ENCODE peak calls at places on chromosome 7, in five cellular contexts. P is WERI-Rb-1, J is IMR-90, I is uterus, Q is GM23248. C is an unnamed sample.
A peak's percentile ranks its signal among the peaks of the same experiment; 100 is the strongest.

GRCh38 chr7:22109761-22110160 is 164.1 kb upstream of the CDCA7L start:
- DNase-seq in I (no peak), P (peak; percentile 50), Q (peak; percentile 52), J (peak; percentile 37), C (peak; percentile 35)

GRCh38 chr7:13262929-13263530 is 575.6 kb downstream of the ARL4A start:
- DNase-seq in I (no peak), P (no peak), Q (peak; percentile 63), J (peak; percentile 52), C (peak; percentile 5)

GRCh38 chr7:11341285-11341944 is 367.7 kb downstream of the PHF14 start:
- DNase-seq in I (no peak), J (no peak), P (peak; percentile 23), Q (peak; percentile 39), C (peak; percentile 28)

GRCh38 chr7:5629941-5630340 is 151.5 kb downstream of the RNF216 start:
- DNase-seq in P (no peak), Q (peak; percentile 96), I (no peak), J (peak; percentile 74), C (peak; percentile 16)

GRCh38 chr7:144834516-144835165 is 1.2 kb downstream of the TPK1 start:
- DNase-seq in Q (peak; percentile 68), P (no peak), J (no peak), I (no peak), C (peak; percentile 39)

GRCh38 chr7:155629171-155629570 is 15.3 kb upstream of the RBM33 start:
- DNase-seq in Q (peak; percentile 10), I (no peak), P (no peak), J (no peak), C (no peak)

GRCh38 chr7:70615066-70615465 is 516.9 kb upstream of the GALNT17 start:
- DNase-seq in P (no peak), Q (no peak), I (no peak), J (no peak), C (peak; percentile 44)

GRCh38 chr7:101134399-101134980 is 7.6 kb downstream of the SERPINE1 start:
- DNase-seq in I (no peak), Q (peak; percentile 58), J (no peak), P (no peak), C (no peak)

GRCh38 chr7:124618871-124619270 is 146.7 kb downstream of the GPR37 start:
- DNase-seq in J (no peak), Q (no peak), I (no peak), P (no peak), C (no peak)

GRCh38 chr7:134593530-134594392 is 44.9 kb downstream of the AKR1B15 start:
- DNase-seq in J (peak; percentile 95), I (peak; percentile 59), P (peak; percentile 13), Q (peak; percentile 90), C (peak; percentile 10)

GRCh38 chr7:144489504-144489903 is 86.0 kb upstream of the NOBOX start:
- DNase-seq in I (no peak), P (no peak), Q (no peak), J (no peak), C (no peak)

GRCh38 chr7:77940647-77941046 is 142.1 kb downstream of the PHTF2 start:
- DNase-seq in Q (peak; percentile 71), P (no peak), J (peak; percentile 48), I (no peak), C (peak; percentile 67)

GRCh38 chr7:52209658-52210057 is 825.8 kb upstream of the POM121L12 start:
- DNase-seq in I (no peak), P (no peak), Q (no peak), J (no peak), C (peak; percentile 45)

GRCh38 chr7:47672267-47672920 is 90.5 kb upstream of the TNS3 start:
- DNase-seq in J (no peak), I (no peak), Q (no peak), P (no peak), C (no peak)

GRCh38 chr7:47666164-47666862 is 84.4 kb upstream of the TNS3 start:
- DNase-seq in P (no peak), I (no peak), J (peak; percentile 75), Q (peak; percentile 28), C (no peak)

GRCh38 chr7:47671358-47671757 is 89.4 kb upstream of the TNS3 start:
- DNase-seq in J (no peak), Q (no peak), P (no peak), I (no peak), C (no peak)

GRCh38 chr7:47670738-47671137 is 88.8 kb upstream of the TNS3 start:
- DNase-seq in J (no peak), I (no peak), Q (no peak), P (no peak), C (no peak)

GRCh38 chr7:47669178-47669878 is 87.4 kb upstream of the TNS3 start:
- DNase-seq in Q (peak; percentile 96), P (no peak), J (peak; percentile 96), I (peak; percentile 80), C (no peak)
- H3K27ac ChIP-seq in Q (peak overlapping the region; percentile 75), P (no peak overlapping the region), J (peak overlapping the region; percentile 25), I (no peak overlapping the region), C (no peak overlapping the region)

GRCh38 chr7:108449577-108449920 is 6.7 kb downstream of the NRCAM start:
- DNase-seq in J (no peak), Q (no peak), P (no peak), I (no peak), C (no peak)
- H3K27ac ChIP-seq in J (no peak overlapping the region), Q (no peak overlapping the region), P (no peak overlapping the region), I (no peak overlapping the region), C (no peak overlapping the region)

DNA sequence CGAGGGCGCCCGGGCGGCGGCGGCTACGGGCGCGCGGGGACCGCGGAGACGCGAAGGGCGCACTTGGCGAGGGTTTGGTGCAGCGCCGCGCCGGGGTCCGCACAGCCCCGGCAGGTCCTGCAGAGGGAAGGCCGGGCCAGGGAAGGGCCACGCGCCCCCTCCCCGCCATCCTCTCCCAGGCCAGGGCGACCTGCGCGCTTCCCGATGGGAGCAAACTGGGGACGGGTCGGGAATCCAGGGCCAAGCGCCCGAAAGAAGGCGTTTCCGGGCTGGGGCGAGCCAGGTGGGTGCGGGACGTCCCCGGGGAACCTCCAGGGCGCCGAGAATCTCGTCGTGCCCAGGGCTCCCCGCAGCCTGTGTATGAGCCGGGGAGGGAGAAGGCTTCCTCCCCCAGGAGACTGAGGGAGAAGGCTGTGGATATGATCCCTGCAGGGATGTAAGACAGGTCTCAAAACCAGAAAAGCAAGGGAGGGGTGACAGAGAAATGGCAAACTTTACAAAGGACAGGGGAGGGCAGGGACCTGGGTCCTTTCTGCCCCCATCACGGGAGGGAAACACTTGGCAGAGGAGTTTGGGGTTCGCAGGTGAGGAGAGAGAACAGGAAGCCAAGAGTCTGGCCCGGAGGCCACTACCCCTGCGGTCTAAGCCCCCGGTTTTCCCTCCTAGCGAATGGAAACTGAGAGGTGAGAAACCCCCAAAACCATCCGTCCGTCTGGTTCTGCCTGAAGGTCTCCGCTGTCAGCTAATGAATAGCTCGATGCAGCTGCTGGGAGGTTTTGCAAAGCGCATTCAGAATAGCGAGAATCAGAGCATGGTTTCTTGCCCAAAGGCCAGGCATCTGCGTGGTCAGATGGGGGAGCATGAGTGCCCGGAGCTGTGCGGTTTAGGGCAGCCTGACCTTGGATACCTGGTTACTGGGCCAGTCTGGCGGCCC is 674 bp downstream of the AMZ1 start:
- DNase-seq in J (no peak), Q (peak; percentile 55), P (no peak), I (no peak), C (peak; percentile 72)
- H3K27ac ChIP-seq in J (no peak overlapping the region), Q (no peak overlapping the region), P (no peak overlapping the region), I (no peak overlapping the region), C (no peak overlapping the region)

GRCh38 chr7:120054376-120055100 is 218.4 kb upstream of the KCND2 start:
- DNase-seq in I (no peak), J (no peak), P (no peak), Q (peak; percentile 7), C (no peak)
- H3K27ac ChIP-seq in I (peak overlapping the region; percentile 70), J (peak overlapping the region; percentile 99), P (no peak overlapping the region), Q (peak overlapping the region; percentile 93), C (no peak overlapping the region)

GRCh38 chr7:98119257-98119918 is 12.7 kb downstream of the LMTK2 start:
- DNase-seq in P (no peak), I (no peak), J (peak; percentile 79), Q (peak; percentile 81), C (no peak)
- H3K27ac ChIP-seq in P (no peak overlapping the region), I (peak overlapping the region; percentile 10), J (no peak overlapping the region), Q (no peak overlapping the region), C (peak overlapping the region; percentile 54)

GRCh38 chr7:55065511-55066229 is 46.9 kb downstream of the EGFR start:
- DNase-seq in J (peak; percentile 94), Q (peak; percentile 93), P (no peak), I (peak; percentile 48), C (no peak)

GRCh38 chr7:55066479-55066878 is 47.7 kb downstream of the EGFR start:
- DNase-seq in J (no peak), I (no peak), P (no peak), Q (peak; percentile 79), C (no peak)

GRCh38 chr7:55063633-55064032 is 44.8 kb downstream of the EGFR start:
- DNase-seq in I (no peak), Q (peak; percentile 83), J (peak; percentile 78), P (no peak), C (no peak)

GRCh38 chr7:55066938-55067337 is 48.1 kb downstream of the EGFR start:
- DNase-seq in J (no peak), Q (no peak), I (no peak), P (no peak), C (no peak)

DNA sequence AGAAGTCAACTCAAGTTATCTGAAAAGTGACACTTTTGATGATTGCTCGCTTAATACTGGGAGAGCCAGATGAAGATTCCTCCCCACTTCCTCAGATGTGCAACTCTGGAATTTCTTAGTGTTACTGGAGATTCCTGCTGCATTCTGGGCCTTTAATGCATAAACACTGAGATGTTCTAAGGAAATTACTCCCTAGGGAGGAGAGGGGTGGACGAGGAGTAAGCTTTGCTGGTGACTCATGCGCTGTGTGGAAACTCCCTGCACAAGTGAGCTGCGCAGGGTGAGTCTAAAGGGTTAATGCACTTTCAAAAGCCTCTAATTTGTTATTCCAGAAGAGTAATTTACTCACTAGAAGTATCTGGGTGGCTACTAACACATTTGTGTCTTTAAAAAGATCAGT is 46.3 kb downstream of the EGFR start:
- DNase-seq in J (peak; percentile 99), I (peak; percentile 85), Q (peak; percentile 100), P (no peak), C (no peak)
- H3K27ac ChIP-seq in J (peak overlapping the region; percentile 93), I (peak overlapping the region; percentile 81), Q (peak overlapping the region; percentile 99), P (no peak overlapping the region), C (peak overlapping the region; percentile 97)